ENCODE peak calls at places on chromosomes 4 and X, in five cellular contexts. T is right lobe of liver, W is GM23248, E is lower lobe of right lung, J is OCI-LY7. F is an unnamed sample. For H3K4me1 and H3K36me3, the result is how much of the 10 kb centered on the place peaks cover.

GRCh38 chr4:138217567-138217966 is 24.6 kb downstream of the SLC7A11 start:
- DNase-seq in T (no peak), W (no peak), E (no peak), J (no peak), F (no peak)

GRCh38 chr4:186770446-186771175 is 47.0 kb upstream of the FAT1 start:
- DNase-seq in T (no peak), W (peak), E (no peak), J (no peak), F (no peak)

GRCh38 chrX:15497865-15498264 is 2.7 kb upstream of the BMX start:
- DNase-seq in T (no peak), W (peak), E (no peak), J (peak), F (peak)

GRCh38 chrX:106935175-106935574 is 15.0 kb downstream of the CLDN2 start:
- DNase-seq in T (no peak), W (no peak), E (no peak), J (no peak), F (no peak)

GRCh38 chrX:80022363-80023031 is 7.9 kb downstream of the TBX22 start:
- DNase-seq in T (no peak), W (no peak), E (no peak), J (no peak), F (no peak)

GRCh38 chrX:140343226-140343873 is 161.5 kb downstream of the SOX3 start:
- DNase-seq in T (no peak), W (peak), E (no peak), J (no peak), F (no peak)

GRCh38 chrX:43386872-43387271 is 269.2 kb upstream of the MAOA start:
- DNase-seq in T (no peak), W (no peak), E (no peak), J (no peak), F (no peak)

GRCh38 chr4:169397762-169398161 is 127.0 kb upstream of the SH3RF1 start:
- DNase-seq in T (no peak), W (peak), E (no peak), J (no peak), F (no peak)

GRCh38 chr4:159101983-159102622 is 776 bp upstream of the RAPGEF2 start:
- DNase-seq in T (no peak), W (peak), E (no peak), J (no peak), F (peak)

GRCh38 chr4:84879651-84880200 is 86.8 kb downstream of the WDFY3 start:
- DNase-seq in T (no peak), W (peak), E (no peak), J (no peak), F (no peak)

GRCh38 chr4:187826725-187827124 is 168.8 kb upstream of the ZFP42 start:
- DNase-seq in T (no peak), W (no peak), E (no peak), J (no peak), F (no peak)

GRCh38 chr4:108683479-108683878 is 33.1 kb downstream of the OSTC start:
- DNase-seq in T (no peak), W (peak), E (no peak), J (peak), F (no peak)

GRCh38 chr4:56689231-56689630 is 8.1 kb upstream of the HOPX start:
- DNase-seq in T (no peak), W (no peak), E (no peak), J (no peak), F (no peak)

GRCh38 chrX:9064694-9065093 is 30.8 kb upstream of the FAM9B start:
- DNase-seq in T (no peak), W (no peak), E (no peak), J (no peak), F (no peak)

GRCh38 chrX:101803451-101803850 is 128.4 kb downstream of the ZMAT1 start:
- DNase-seq in T (no peak), W (peak), E (no peak), J (no peak), F (no peak)

GRCh38 chrX:41258871-41259270 is 75.1 kb upstream of the DDX3X start:
- DNase-seq in T (no peak), W (no peak), E (no peak), J (no peak), F (no peak)

GRCh38 chr4:16583764-16584163 is 314.7 kb downstream of the LDB2 start:
- DNase-seq in T (no peak), W (peak), E (no peak), J (no peak), F (no peak)

GRCh38 chrX:116272881-116273280 is 102.3 kb downstream of the AGTR2 start:
- DNase-seq in T (no peak), W (peak), E (no peak), J (no peak), F (no peak)

GRCh38 chr4:742742-743311 is 37.2 kb downstream of the PCGF3 start:
- DNase-seq in T (peak), W (peak), E (peak), J (peak), F (peak)

GRCh38 chr4:138263438-138263837 is 21.3 kb upstream of the SLC7A11 start:
- DNase-seq in T (no peak), W (peak), E (no peak), J (no peak), F (no peak)

GRCh38 chr4:186204103-186204559 is 12.8 kb downstream of the CYP4V2 start:
- DNase-seq in T (peak), W (no peak), E (no peak), J (no peak), F (no peak)

GRCh38 chr4:101020956-101021355 is 326.4 kb downstream of the PPP3CA start:
- DNase-seq in T (no peak), W (peak), E (no peak), J (no peak), F (no peak)

GRCh38 chr4:153661915-153662314 is 22.2 kb upstream of the TLR2 start:
- DNase-seq in T (no peak), W (no peak), E (no peak), J (no peak), F (no peak)

GRCh38 chr4:95957054-95957453 is 117.2 kb downstream of the PDHA2 start:
- DNase-seq in T (no peak), W (no peak), E (no peak), J (no peak), F (no peak)

GRCh38 chrX:41781500-41781899 is 57.5 kb downstream of the GPR82 start:
- DNase-seq in T (no peak), W (peak), E (no peak), J (peak), F (no peak)

GRCh38 chr4:98421106-98421505 is 159.9 kb downstream of the RAP1GDS1 start:
- DNase-seq in T (no peak), W (peak), E (no peak), J (no peak), F (no peak)

GRCh38 chr4:7769936-7770674 is 169.6 kb downstream of the AFAP1 start:
- DNase-seq in T (no peak), W (peak), E (no peak), J (no peak), F (no peak)

GRCh38 chr4:118969359-118969758 is 80.7 kb downstream of the SYNPO2 start:
- DNase-seq in T (no peak), W (peak), E (no peak), J (peak), F (peak)

GRCh38 chrX:129631850-129632249 is 22.9 kb downstream of the APLN start:
- DNase-seq in T (no peak), W (peak), E (no peak), J (no peak), F (no peak)

GRCh38 chr4:54213812-54214211 is 15.3 kb upstream of the PDGFRA start:
- DNase-seq in T (no peak), W (peak), E (no peak), J (no peak), F (no peak)

GRCh38 chr4:94889523-94889922 is 131.8 kb downstream of the BMPR1B start:
- DNase-seq in T (no peak), W (no peak), E (no peak), J (no peak), F (no peak)

GRCh38 chrX:56802921-56803848 is 74.1 kb downstream of the NBDY start:
- DNase-seq in T (peak), W (peak), E (no peak), J (no peak), F (peak)

GRCh38 chrX:50202539-50202938 is 1.7 kb upstream of the AKAP4 start:
- DNase-seq in T (no peak), W (peak), E (no peak), J (no peak), F (no peak)

GRCh38 chrX:112025753-112026152 is 56.8 kb downstream of the TRPC5 start:
- DNase-seq in T (no peak), W (no peak), E (no peak), J (no peak), F (no peak)

GRCh38 chrX:1165535-1166196 is 46.8 kb downstream of the CRLF2 start:
- DNase-seq in T (no peak), W (peak), E (no peak), J (peak), F (no peak)

GRCh38 chr4:95505149-95505548 is 43.6 kb downstream of the UNC5C start:
- DNase-seq in T (no peak), W (no peak), E (no peak), J (no peak), F (no peak)

GRCh38 chrX:11764602-11765067 is 6.6 kb downstream of the MSL3 start:
- DNase-seq in T (no peak), W (no peak), E (no peak), J (no peak), F (no peak)
- H3K4me3 ChIP-seq in T (no peak), W (no peak), E (no peak), J (no peak), F (no peak)

GRCh38 chrX:154349359-154349935 is 25.0 kb downstream of the FLNA start:
- DNase-seq in T (no peak), W (peak), E (peak), J (no peak), F (no peak)
- H3K4me1 ChIP-seq in T (under half), W (under half), E (under half), J (under half), F (under half)

GRCh38 chr4:13597604-13598003 is 29.9 kb downstream of the BOD1L1 start:
- DNase-seq in T (no peak), W (peak), E (no peak), J (no peak), F (no peak)

GRCh38 chr4:13599159-13599558 is 28.4 kb downstream of the BOD1L1 start:
- DNase-seq in T (no peak), W (peak), E (no peak), J (peak), F (no peak)

GRCh38 chr4:13601060-13601459 is 26.5 kb downstream of the BOD1L1 start:
- DNase-seq in T (no peak), W (no peak), E (no peak), J (peak), F (no peak)

GRCh38 chr4:13601848-13602247 is 25.7 kb downstream of the BOD1L1 start:
- DNase-seq in T (no peak), W (no peak), E (no peak), J (no peak), F (no peak)

GRCh38 chr4:13597141-13597540 is 30.4 kb downstream of the BOD1L1 start:
- DNase-seq in T (no peak), W (no peak), E (no peak), J (no peak), F (no peak)
- H3K36me3 ChIP-seq in T (under half), W (under half), E (half or more), J (half or more), F (under half)

GRCh38 chr4:2362286-2363055 is 56.0 kb downstream of the ZFYVE28 start:
- DNase-seq in T (no peak), W (no peak), E (peak), J (no peak), F (no peak)
- H3K4me3 ChIP-seq in T (no peak), W (no peak), E (no peak), J (no peak), F (no peak)

GRCh38 chr4:4427478-4427870 is 40.6 kb downstream of the NSG1 start:
- DNase-seq in T (no peak), W (no peak), E (no peak), J (no peak), F (no peak)

GRCh38 chr4:4425119-4425690 is 38.3 kb downstream of the NSG1 start:
- DNase-seq in T (no peak), W (peak), E (no peak), J (no peak), F (no peak)

GRCh38 chr4:4427886-4428285 is 41.0 kb downstream of the NSG1 start:
- DNase-seq in T (no peak), W (no peak), E (no peak), J (no peak), F (no peak)

GRCh38 chr4:4425696-4426095 is 38.8 kb downstream of the NSG1 start:
- DNase-seq in T (no peak), W (no peak), E (no peak), J (no peak), F (no peak)

GRCh38 chr4:4426511-4427477 is 39.9 kb downstream of the NSG1 start:
- DNase-seq in T (no peak), W (no peak), E (no peak), J (no peak), F (no peak)
- H3K4me1 ChIP-seq in T (under half), W (under half), E (under half), J (under half), F (under half)

DNA sequence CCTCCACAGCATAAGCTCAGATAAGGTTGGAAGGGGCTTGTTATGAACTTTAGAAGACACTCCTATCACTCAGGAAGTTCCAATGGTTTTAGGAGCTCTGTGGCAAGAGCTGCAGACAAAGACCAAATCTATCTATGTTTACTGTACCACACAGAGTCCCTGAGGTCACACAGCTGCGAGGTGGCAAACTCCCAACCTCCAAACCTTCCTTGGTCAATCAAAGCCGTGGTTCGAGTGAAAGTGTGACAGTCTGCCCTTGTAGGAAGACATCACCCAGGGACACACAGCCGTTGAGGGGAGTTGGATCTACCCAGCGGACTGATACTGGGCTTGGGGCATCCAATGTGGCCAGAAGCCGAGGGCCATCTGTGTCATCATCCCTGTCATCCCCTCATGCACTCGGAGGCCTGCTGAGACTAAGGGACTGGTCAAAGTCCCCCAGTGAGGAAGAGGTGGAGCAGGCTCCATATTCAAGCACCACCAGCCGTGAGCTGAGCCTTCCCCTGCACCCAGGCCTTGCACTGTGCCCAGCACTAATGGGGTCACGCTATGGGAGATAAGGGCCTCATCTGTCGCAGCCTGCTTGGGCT is 26.8 kb downstream of the MAN2B2 start:
- DNase-seq in T (no peak), W (no peak), E (no peak), J (no peak), F (no peak)
- H3K36me3 ChIP-seq in T (under half), W (under half), E (half or more), J (under half), F (under half)